ENCODE peak calls at places on chromosomes 12 and 14, in six cellular contexts. E is lower leg skin, A is AG09319, M is astrocyte, L is GM20000, D is endodermal cell. T is an unnamed sample.

GRCh38 chr12:45853550-45853949 is 124.0 kb downstream of the ARID2 start:
- DNase-seq in D (no peak), A (no peak), L (no peak), E (no peak), M (no peak), T (no peak)

GRCh38 chr14:97319691-97320090 is 522.5 kb downstream of the VRK1 start:
- DNase-seq in E (no peak), M (no peak), L (no peak), D (no peak), A (no peak), T (no peak)

GRCh38 chr12:72491399-72491798 is 219.2 kb downstream of the TRHDE start:
- DNase-seq in E (no peak), L (no peak), D (no peak), M (peak), A (no peak), T (peak)

GRCh38 chr14:61608245-61609142 is 86.8 kb upstream of the HIF1A start:
- DNase-seq in D (no peak), M (peak), A (no peak), L (no peak), E (no peak), T (no peak)

GRCh38 chr12:98343002-98343567 is 172.3 kb upstream of the TMPO start:
- DNase-seq in A (no peak), E (no peak), M (no peak), D (no peak), L (no peak), T (no peak)

GRCh38 chr12:88793091-88793490 is 212.8 kb upstream of the KITLG start:
- DNase-seq in D (no peak), M (peak), E (no peak), L (no peak), A (no peak), T (peak)

GRCh38 chr12:67540920-67541624 is 107.5 kb upstream of the DYRK2 start:
- DNase-seq in L (no peak), M (peak), E (no peak), A (no peak), D (no peak), T (no peak)

GRCh38 chr14:96906434-96906833 is 109.3 kb downstream of the VRK1 start:
- DNase-seq in A (no peak), E (no peak), L (no peak), D (no peak), M (no peak), T (no peak)

GRCh38 chr14:71322660-71323250 is 415.5 kb downstream of the PCNX1 start:
- DNase-seq in M (peak), E (no peak), L (peak), A (peak), D (no peak), T (no peak)

GRCh38 chr12:19794116-19794515 is 354.8 kb downstream of the AEBP2 start:
- DNase-seq in A (no peak), M (peak), E (no peak), L (no peak), D (no peak), T (no peak)

GRCh38 chr12:106840217-106840616 is 65.7 kb downstream of the RIC8B start:
- DNase-seq in L (no peak), M (peak), A (no peak), D (peak), E (no peak), T (peak)

GRCh38 chr14:82854851-82855250 is 1321.2 kb upstream of the SEL1L start:
- DNase-seq in D (peak), L (no peak), E (no peak), A (no peak), M (no peak), T (no peak)

GRCh38 chr14:59252772-59253500 is 64.5 kb downstream of the DAAM1 start:
- DNase-seq in L (no peak), E (no peak), A (peak), D (no peak), M (no peak), T (no peak)

GRCh38 chr12:127272864-127273263 is 994.1 kb upstream of the TMEM132C start:
- DNase-seq in D (no peak), L (no peak), E (no peak), M (peak), A (peak), T (peak)

GRCh38 chr12:65962921-65963883 is 138.9 kb downstream of the HMGA2 start:
- DNase-seq in E (no peak), D (peak), M (peak), A (no peak), L (peak), T (no peak)

GRCh38 chr14:96805906-96806305 is 8.7 kb downstream of the VRK1 start:
- DNase-seq in E (no peak), D (no peak), M (no peak), L (no peak), A (no peak), T (no peak)

GRCh38 chr12:130818381-130819247 is 20.4 kb downstream of the STX2 start:
- DNase-seq in E (peak), D (peak), M (no peak), L (peak), A (no peak), T (no peak)

GRCh38 chr12:2752676-2753371 is 41.9 kb upstream of the FKBP4 start:
- DNase-seq in L (peak), A (no peak), E (peak), M (peak), D (peak), T (no peak)

GRCh38 chr14:85528080-85528881 is 1.7 kb upstream of the FLRT2 start:
- DNase-seq in E (peak), A (peak), M (peak), D (peak), L (no peak), T (peak)

DNA sequence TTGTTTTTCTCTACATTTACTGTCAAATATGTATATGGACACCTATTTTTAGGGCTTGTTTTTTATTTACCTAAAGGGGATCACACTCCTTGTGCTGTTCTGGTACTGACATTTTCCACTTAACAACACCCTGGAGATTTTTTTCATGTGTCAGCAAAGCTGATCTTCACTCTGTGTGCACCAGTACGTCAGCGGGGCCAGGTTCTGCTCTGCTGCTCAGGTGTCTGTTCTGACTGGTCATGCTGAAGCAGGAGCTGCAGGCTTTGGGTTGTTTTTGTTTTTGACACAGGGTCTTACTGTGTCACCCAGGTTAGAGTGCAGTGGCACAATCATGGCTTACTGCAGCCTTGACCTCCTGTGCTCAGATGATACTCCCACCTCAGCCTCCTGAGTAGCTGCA is 81.9 kb upstream of the CCND2 start:
- DNase-seq in L (peak), D (no peak), A (no peak), E (no peak), M (no peak), T (no peak)
- TF ChIP-seq CTCF in L (no peak), D (no peak), A (no peak), E (no peak), M (no peak), T (no peak)

DNA sequence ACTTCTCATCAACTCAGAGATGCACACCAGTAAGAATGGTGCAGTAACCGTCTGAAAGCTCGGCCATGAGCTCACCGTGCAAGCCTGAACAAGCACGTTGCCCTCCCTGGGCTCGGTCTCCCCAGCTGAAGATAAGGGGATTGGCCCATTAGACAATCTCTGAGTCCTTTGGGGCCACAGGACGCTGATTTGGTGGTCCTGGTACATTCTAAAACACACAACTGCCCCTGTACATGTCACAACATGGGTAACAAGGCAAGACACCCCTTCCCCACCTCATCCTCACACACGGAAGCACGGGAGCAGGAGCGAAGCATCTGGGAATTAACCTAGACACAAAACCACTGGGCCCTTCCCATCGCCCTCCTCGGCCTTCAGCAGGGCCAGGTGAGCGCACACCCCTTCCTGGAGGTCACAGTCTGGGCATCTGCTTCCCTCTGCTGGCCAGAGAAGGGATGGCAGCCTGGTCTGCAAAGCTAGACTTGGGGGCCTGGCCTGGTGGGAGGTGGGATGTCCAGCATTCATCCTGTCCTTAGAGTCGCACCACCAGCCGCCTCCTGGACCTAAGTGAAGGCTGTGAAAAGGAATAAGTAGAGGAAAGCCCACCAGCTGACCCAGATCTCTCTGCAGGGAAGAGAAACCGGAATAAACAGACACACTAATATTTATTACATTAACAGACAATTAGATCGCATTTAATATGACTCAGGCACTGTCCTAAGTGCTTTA is 18.9 kb upstream of the SMUG1 start:
- DNase-seq in E (peak), M (no peak), D (peak), A (no peak), L (peak), T (no peak)
- TF ChIP-seq CTCF in E (no peak), M (peak), D (peak), A (peak), L (peak), T (peak)

GRCh38 chr12:6058481-6059161 is 65.8 kb downstream of the VWF start:
- DNase-seq in L (no peak), D (peak), E (no peak), M (no peak), A (no peak), T (no peak)

GRCh38 chr12:6061661-6062060 is 62.8 kb downstream of the VWF start:
- DNase-seq in E (no peak), L (no peak), M (no peak), A (peak), D (no peak), T (no peak)

GRCh38 chr12:6059860-6060565 is 64.5 kb downstream of the VWF start:
- DNase-seq in E (no peak), M (no peak), A (no peak), L (no peak), D (peak), T (no peak)

GRCh38 chr12:6057693-6058092 is 66.8 kb downstream of the VWF start:
- DNase-seq in E (no peak), D (peak), L (no peak), M (no peak), A (no peak), T (no peak)

DNA sequence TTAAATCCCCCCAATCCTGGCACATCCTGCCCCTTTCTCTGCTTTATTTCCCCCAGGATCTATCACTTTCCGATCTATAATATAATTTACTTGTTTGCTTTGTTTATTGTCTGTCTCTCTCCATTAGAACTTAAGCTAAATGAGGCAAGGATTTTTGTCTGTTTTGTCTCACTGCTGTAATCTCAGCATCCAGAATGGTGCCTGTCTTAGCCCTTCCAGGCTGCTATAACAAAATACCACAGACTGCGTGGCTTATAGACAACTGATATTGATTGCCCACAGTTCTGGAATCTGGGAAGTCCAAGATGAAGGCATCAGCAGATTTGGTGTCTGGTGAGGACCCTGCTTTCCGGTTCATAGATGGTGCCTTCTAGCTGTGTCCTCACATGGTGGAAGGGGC is 65.2 kb downstream of the VWF start:
- DNase-seq in A (no peak), E (no peak), D (no peak), L (no peak), M (no peak), T (no peak)
- TF ChIP-seq CTCF in A (no peak), E (no peak), D (no peak), L (no peak), M (no peak), T (no peak)

GRCh38 chr14:37210448-37210847 is 12.7 kb downstream of the MIPOL1 start:
- DNase-seq in E (no peak), M (no peak), L (no peak), A (no peak), D (no peak), T (no peak)
- TF ChIP-seq CTCF in E (no peak), M (no peak), L (no peak), A (no peak), D (no peak), T (no peak)

GRCh38 chr12:95997276-95997675 is 1.1 kb upstream of the HAL start:
- DNase-seq in M (no peak), E (no peak), L (no peak), D (peak), A (no peak), T (no peak)

GRCh38 chr12:95995238-95996031 is 709 bp downstream of the HAL start:
- DNase-seq in L (no peak), E (no peak), M (no peak), A (no peak), D (peak), T (no peak)

GRCh38 chr12:95996034-95996658 is at the start of gene HAL:
- DNase-seq in D (no peak), M (no peak), A (no peak), L (no peak), E (peak), T (no peak)

GRCh38 chr12:95994476-95994875 is 1.7 kb downstream of the HAL start:
- DNase-seq in D (peak), M (no peak), A (no peak), L (no peak), E (no peak), T (no peak)

GRCh38 chr12:95993907-95994306 is 2.2 kb downstream of the HAL start:
- DNase-seq in M (no peak), L (no peak), E (no peak), D (no peak), A (no peak), T (no peak)
- TF ChIP-seq CTCF in M (no peak), L (no peak), E (no peak), D (no peak), A (no peak), T (no peak)

GRCh38 chr14:28635387-28635786 is 131.2 kb upstream of the FOXG1 start:
- DNase-seq in D (no peak), L (no peak), E (no peak), A (no peak), M (peak), T (peak)
- TF ChIP-seq CTCF in D (peak), L (peak), E (no peak), A (peak), M (peak), T (peak)

DNA sequence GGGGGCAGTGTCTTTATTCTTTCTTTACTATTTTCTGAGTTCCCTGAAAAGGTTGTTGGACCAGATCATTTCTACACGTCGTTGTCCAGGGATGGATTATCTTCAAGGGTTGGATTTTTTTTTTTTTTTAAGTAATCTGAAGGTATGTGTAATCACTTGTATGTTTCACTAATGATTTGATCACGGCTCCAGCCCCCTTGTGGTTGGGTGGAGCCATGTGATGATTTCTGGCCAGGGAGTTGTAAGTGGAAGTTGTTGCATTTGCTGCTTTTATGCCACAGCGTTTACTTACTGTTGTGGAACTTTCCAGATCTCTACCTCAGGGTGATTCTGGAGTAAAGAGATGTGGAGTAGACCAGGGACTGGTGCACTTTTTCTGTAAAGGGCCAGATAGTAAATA is 390.3 kb downstream of the AACS start:
- DNase-seq in M (no peak), A (no peak), E (no peak), D (peak), L (no peak), T (no peak)
- TF ChIP-seq CTCF in M (no peak), A (no peak), E (no peak), D (peak), L (no peak), T (no peak)

GRCh38 chr12:5654019-5654418 is 222.1 kb downstream of the NTF3 start:
- DNase-seq in A (no peak), L (no peak), E (no peak), D (no peak), M (no peak), T (no peak)

GRCh38 chr12:5650804-5651461 is 219.0 kb downstream of the NTF3 start:
- DNase-seq in L (no peak), E (no peak), M (no peak), A (no peak), D (no peak), T (no peak)

DNA sequence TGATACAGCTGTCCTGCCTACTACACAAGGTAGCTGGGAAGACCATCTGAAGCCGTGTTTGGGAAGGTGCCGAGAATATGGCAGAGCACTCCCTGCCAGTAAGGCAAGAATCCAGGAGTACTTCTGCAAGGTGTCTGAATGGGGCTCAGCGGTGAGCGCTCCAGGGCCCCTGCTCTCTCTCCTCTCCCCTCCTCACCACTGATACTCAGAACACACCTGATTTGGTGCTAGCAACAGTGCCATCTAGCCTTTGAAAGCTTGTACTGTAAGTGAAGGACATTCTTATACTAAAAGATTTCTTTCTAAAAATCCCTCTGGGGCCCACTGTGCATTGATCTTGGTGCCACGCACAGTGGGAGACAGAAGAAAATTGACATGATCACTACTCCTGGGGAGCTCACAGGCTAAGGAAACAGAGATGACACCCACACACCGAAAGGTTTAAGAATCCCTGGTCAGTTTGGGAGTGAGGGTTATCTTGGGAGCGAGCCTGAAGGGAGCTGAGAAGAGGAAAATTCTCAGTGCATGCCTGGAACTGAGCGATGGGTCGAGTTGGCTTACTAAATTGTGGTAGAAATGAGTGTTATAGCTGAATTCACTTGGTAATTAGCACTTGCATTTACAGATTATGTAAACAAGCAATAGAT is 216.9 kb downstream of the NTF3 start:
- DNase-seq in M (no peak), D (peak), A (no peak), E (no peak), L (no peak), T (no peak)
- TF ChIP-seq CTCF in M (peak), D (peak), A (peak), E (no peak), L (no peak), T (peak)

T was measured in AG04449.